ENCODE peak calls at places on chromosome 11, in six cellular contexts. M, H, J, W, S and N are unnamed samples.
A peak's percentile ranks its signal among the peaks of the same experiment; 100 is the strongest.

GRCh38 chr11:16969010-16970004 is 44.9 kb downstream of the PLEKHA7 start:
- DNase-seq in M (no peak), H (no peak), J (no peak), W (no peak), S (no peak), N (no peak)

GRCh38 chr11:255816-256215 is 19.0 kb downstream of the PSMD13 start:
- DNase-seq in M (no peak), H (no peak), J (no peak), W (no peak), S (no peak), N (no peak)

GRCh38 chr11:123137496-123138270 is 57.4 kb downstream of the CLMP start:
- DNase-seq in M (peak; percentile 92), H (peak; percentile 75), J (no peak), W (no peak), S (peak; percentile 79), N (no peak)

GRCh38 chr11:113204280-113204679 is 110.1 kb upstream of the TTC12 start:
- DNase-seq in M (no peak), H (no peak), J (no peak), W (no peak), S (no peak), N (no peak)

GRCh38 chr11:77753230-77753629 is 67.3 kb downstream of the RSF1 start:
- DNase-seq in M (no peak), H (no peak), J (no peak), W (no peak), S (no peak), N (no peak)

GRCh38 chr11:47051217-47051616 is 114.7 kb downstream of the CSTPP1 start:
- DNase-seq in M (peak; percentile 91), H (peak; percentile 51), J (no peak), W (peak; percentile 14), S (no peak), N (no peak)

GRCh38 chr11:40215605-40216004 is 1243.8 kb downstream of the LRRC4C start:
- DNase-seq in M (no peak), H (no peak), J (no peak), W (no peak), S (no peak), N (no peak)

GRCh38 chr11:110425751-110426545 is 3.8 kb upstream of the FDX1 start:
- DNase-seq in M (peak; percentile 69), H (peak; percentile 88), J (no peak), W (no peak), S (no peak), N (no peak)

GRCh38 chr11:85316967-85317366 is 310.2 kb downstream of the DLG2 start:
- DNase-seq in M (no peak), H (no peak), J (no peak), W (no peak), S (no peak), N (no peak)

GRCh38 chr11:1297011-1297575 is 12.3 kb downstream of the TOLLIP start:
- DNase-seq in M (no peak), H (no peak), J (no peak), W (no peak), S (peak; percentile 48), N (no peak)

GRCh38 chr11:1295591-1295990 is 13.8 kb downstream of the TOLLIP start:
- DNase-seq in M (no peak), H (no peak), J (no peak), W (no peak), S (peak; percentile 62), N (no peak)

GRCh38 chr11:1293619-1294015 is 15.8 kb downstream of the TOLLIP start:
- DNase-seq in M (no peak), H (no peak), J (no peak), W (no peak), S (peak; percentile 66), N (no peak)

GRCh38 chr11:1296287-1296686 is 13.1 kb downstream of the TOLLIP start:
- DNase-seq in M (no peak), H (no peak), J (no peak), W (no peak), S (peak; percentile 42), N (no peak)

GRCh38 chr11:1295086-1295485 is 14.3 kb downstream of the TOLLIP start:
- DNase-seq in M (no peak), H (no peak), J (no peak), W (no peak), S (peak; percentile 51), N (no peak)
- TF ChIP-seq CTCF in M (no peak), H (no peak), J (no peak), W (no peak), S (no peak), N (no peak)

DNA sequence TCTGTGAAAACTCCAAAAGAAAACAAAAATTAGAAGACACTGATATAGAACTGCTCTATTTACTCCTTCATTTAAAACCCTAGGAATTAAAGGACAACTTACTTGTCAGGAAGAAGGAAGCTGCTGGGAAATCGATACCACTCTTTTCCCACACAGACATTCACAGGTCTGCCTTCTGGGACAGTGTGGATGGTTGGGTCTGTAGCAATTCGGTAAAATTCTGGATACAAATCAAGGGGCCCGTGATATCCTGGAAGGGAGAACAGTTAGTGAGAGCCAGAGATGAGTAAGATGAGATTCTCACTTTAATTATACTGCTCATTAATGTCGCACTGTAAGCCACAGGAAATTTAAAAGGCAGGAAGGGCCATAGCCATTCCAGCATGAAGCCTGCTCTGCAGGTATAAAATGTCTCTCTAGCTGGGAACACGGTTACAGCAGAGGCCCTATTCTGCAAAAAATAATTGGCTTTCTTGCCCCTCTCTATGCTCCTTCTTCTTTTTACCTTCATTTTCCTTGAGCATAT is 34.0 kb downstream of the ALG9 start:
- DNase-seq in M (no peak), H (no peak), J (no peak), W (no peak), S (no peak), N (no peak)
- H3K4me3 ChIP-seq in M (no peak overlapping the region), H (no peak overlapping the region), J (no peak overlapping the region), W (no peak overlapping the region), S (no peak overlapping the region), N (no peak overlapping the region)

DNA sequence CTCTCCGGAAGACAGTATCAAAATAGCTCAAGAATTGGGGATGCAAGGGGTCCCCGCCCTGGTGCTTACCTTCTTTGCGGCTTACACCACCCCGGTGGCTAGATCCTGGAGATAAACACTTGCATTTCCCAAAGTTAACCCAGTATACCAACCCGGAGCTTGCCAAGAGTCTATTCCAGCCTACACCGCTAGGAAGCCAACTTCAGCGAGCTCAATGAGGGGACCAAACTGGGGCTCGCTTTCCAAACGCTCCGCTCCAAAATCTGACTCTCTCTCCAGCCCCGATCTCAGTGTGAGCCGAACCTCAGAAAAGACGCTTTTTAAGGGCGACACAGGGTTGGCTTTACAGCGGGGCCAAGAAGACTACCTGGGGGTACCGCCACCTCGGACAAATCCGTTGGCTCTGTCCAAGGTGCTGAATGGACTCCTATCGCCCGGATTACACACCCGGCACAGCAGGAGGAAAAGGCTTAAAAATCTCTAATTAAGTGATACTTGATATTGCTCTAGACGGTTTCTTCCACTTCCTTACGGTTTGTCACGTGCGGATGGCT is 20.1 kb upstream of the BDNF start:
- DNase-seq in M (peak; percentile 69), H (peak; percentile 68), J (no peak), W (peak; percentile 45), S (no peak), N (no peak)
- TF ChIP-seq CTCF in M (peak; percentile 31), H (peak; percentile 18), J (peak; percentile 28), W (no peak), S (no peak), N (peak; percentile 54)

DNA sequence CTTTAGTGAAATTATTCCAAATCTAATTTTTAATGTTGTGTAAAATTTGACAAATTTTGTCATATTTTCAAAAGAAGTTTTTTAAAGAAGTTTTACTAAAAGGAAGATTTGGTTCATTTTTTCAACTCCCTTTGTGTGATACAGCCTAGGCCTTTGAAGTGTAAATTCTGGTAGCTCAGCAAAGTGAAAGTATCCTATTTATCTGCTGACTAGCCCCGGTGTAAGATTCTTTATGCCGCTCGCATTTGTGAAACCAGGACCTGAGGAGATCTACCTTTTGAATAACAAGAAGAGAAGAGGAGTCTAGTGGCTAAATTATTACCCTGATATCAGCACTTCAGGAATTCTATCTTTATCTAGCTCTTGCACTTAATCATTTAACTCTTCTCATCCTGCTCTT is 177.4 kb downstream of the JRKL start:
- DNase-seq in M (peak; percentile 10), H (no peak), J (no peak), W (no peak), S (no peak), N (no peak)
- H3K4me3 ChIP-seq in M (peak overlapping the region; percentile 32), H (peak overlapping the region; percentile 21), J (no peak overlapping the region), W (peak overlapping the region; percentile 6), S (peak overlapping the region; percentile 2), N (no peak overlapping the region)

GRCh38 chr11:126575849-126576248 is 220.4 kb downstream of the ST3GAL4 start:
- DNase-seq in M (no peak), H (no peak), J (no peak), W (no peak), S (no peak), N (no peak)

GRCh38 chr11:126578426-126578825 is 222.9 kb downstream of the ST3GAL4 start:
- DNase-seq in M (no peak), H (no peak), J (no peak), W (no peak), S (no peak), N (no peak)

GRCh38 chr11:126578021-126578420 is 222.5 kb downstream of the ST3GAL4 start:
- DNase-seq in M (no peak), H (no peak), J (no peak), W (no peak), S (no peak), N (no peak)

GRCh38 chr11:126570489-126570888 is 215.0 kb downstream of the ST3GAL4 start:
- DNase-seq in M (no peak), H (no peak), J (no peak), W (no peak), S (no peak), N (no peak)

GRCh38 chr11:126573325-126574076 is 218.0 kb downstream of the ST3GAL4 start:
- DNase-seq in M (no peak), H (no peak), J (no peak), W (no peak), S (no peak), N (no peak)
- TF ChIP-seq CTCF in M (no peak), H (peak; percentile 29), J (peak; percentile 26), W (no peak), S (no peak), N (peak; percentile 29)

DNA sequence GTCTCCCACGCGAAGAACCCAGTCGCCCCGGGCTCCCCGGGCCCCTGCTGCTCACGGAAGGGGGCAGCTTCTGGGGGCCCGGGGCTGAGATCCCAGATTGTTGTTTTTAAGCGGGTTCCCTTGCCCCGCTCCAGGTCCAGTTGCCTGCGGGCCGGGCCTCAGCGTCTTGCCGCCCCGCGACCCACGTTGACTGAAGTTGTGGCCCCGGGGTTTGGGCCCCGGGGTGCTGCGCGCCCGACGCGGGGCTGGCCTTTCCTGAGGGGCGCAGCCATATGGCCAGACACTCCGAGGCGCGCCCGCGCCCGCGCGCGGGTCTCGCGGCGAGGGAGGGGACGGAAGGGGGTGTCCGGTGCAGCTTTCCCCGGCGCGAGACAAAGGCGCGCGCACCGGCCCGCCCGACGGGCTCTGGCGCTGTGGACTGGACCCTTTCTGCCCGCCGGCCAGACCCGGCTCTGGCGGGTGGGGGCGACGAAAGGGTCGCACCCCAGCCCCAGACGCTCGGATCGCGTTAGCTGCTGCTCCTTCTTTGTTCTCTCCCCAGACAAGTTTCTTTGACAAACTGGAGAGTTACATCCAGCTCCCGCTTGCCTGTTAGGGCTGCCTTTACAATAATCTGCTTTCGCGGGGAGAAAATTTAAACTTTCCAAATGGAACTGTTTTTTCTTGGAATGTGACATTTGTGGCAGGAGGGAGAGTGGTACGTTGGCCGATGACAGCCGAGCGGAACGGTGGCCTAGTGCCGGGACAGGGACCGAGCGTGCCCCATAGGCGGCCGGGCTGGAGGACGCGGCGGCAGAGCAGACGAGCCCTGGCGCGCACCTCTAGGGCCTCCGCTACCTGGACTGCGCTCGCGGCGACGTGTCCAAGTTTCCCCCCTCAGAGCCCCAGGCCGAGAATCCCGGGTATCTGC is 701 bp downstream of the AMOTL1 start:
- DNase-seq in M (no peak), H (peak; percentile 49), J (no peak), W (peak; percentile 39), S (peak; percentile 83), N (no peak)
- H3K4me3 ChIP-seq in M (peak overlapping the region; percentile 87), H (peak overlapping the region; percentile 98), J (peak overlapping the region; percentile 84), W (peak overlapping the region; percentile 64), S (peak overlapping the region; percentile 91), N (peak overlapping the region; percentile 86)